ENCODE peak calls at places on chromosomes 4 and X, in ten cellular contexts. One of them, this sample, is unnamed.

GRCh38 chr4:142404191-142404611 is 441.9 kb downstream of the INPP4B start:
- DNase-seq in GM12892: no peak
- DNase-seq in Caco-2: no peak
- DNase-seq in GM23248: peak
- DNase-seq in C1 segment of cervical spinal cord: no peak
- DNase-seq in GM03348: peak
- DNase-seq in activated B cell treated with CpG ODN at 0.5 μM for 24 hours: no peak
- DNase-seq in anterior cingulate cortex: no peak
- DNase-seq in Right ventricle myocardium inferior: peak
- DNase-seq in MCF 10A: peak
- DNase-seq in this sample: peak

GRCh38 chr4:8741513-8742226 is 130.0 kb downstream of the HMX1 start:
- DNase-seq in activated B cell treated with CpG ODN at 0.5 μM for 24 hours: no peak
- DNase-seq in GM12892: no peak
- DNase-seq in Caco-2: no peak
- DNase-seq in MCF 10A: no peak
- DNase-seq in GM03348: no peak
- DNase-seq in GM23248: no peak
- DNase-seq in Right ventricle myocardium inferior: no peak
- DNase-seq in anterior cingulate cortex: no peak
- DNase-seq in C1 segment of cervical spinal cord: no peak
- DNase-seq in this sample: no peak

GRCh38 chrX:46805270-46805669 is 31.6 kb upstream of the RP2 start:
- DNase-seq in C1 segment of cervical spinal cord: no peak
- DNase-seq in anterior cingulate cortex: no peak
- DNase-seq in Right ventricle myocardium inferior: no peak
- DNase-seq in GM03348: no peak
- DNase-seq in MCF 10A: no peak
- DNase-seq in GM23248: no peak
- DNase-seq in Caco-2: no peak
- DNase-seq in GM12892: no peak
- DNase-seq in activated B cell treated with CpG ODN at 0.5 μM for 24 hours: no peak
- DNase-seq in this sample: no peak

GRCh38 chr4:174213734-174214101 is 69.7 kb downstream of the FBXO8 start:
- DNase-seq in C1 segment of cervical spinal cord: no peak
- DNase-seq in MCF 10A: no peak
- DNase-seq in activated B cell treated with CpG ODN at 0.5 μM for 24 hours: no peak
- DNase-seq in GM03348: peak
- DNase-seq in GM12892: no peak
- DNase-seq in anterior cingulate cortex: no peak
- DNase-seq in Caco-2: no peak
- DNase-seq in GM23248: no peak
- DNase-seq in Right ventricle myocardium inferior: no peak
- DNase-seq in this sample: no peak

GRCh38 chr4:126441173-126441810 is 1126.5 kb downstream of the FAT4 start:
- DNase-seq in GM23248: peak
- DNase-seq in C1 segment of cervical spinal cord: no peak
- DNase-seq in anterior cingulate cortex: no peak
- DNase-seq in Right ventricle myocardium inferior: no peak
- DNase-seq in activated B cell treated with CpG ODN at 0.5 μM for 24 hours: no peak
- DNase-seq in GM12892: no peak
- DNase-seq in Caco-2: no peak
- DNase-seq in MCF 10A: no peak
- DNase-seq in GM03348: peak
- DNase-seq in this sample: no peak

GRCh38 chr4:123564758-123565346 is 168.3 kb downstream of the SPRY1 start:
- DNase-seq in GM23248: peak
- DNase-seq in Right ventricle myocardium inferior: no peak
- DNase-seq in activated B cell treated with CpG ODN at 0.5 μM for 24 hours: no peak
- DNase-seq in MCF 10A: peak
- DNase-seq in GM12892: peak
- DNase-seq in GM03348: peak
- DNase-seq in Caco-2: peak
- DNase-seq in C1 segment of cervical spinal cord: no peak
- DNase-seq in anterior cingulate cortex: no peak
- DNase-seq in this sample: peak

GRCh38 chr4:56656346-56656643 is 24.8 kb downstream of the HOPX start:
- DNase-seq in GM23248: no peak
- DNase-seq in Caco-2: no peak
- DNase-seq in activated B cell treated with CpG ODN at 0.5 μM for 24 hours: no peak
- DNase-seq in GM12892: no peak
- DNase-seq in anterior cingulate cortex: no peak
- DNase-seq in Right ventricle myocardium inferior: no peak
- DNase-seq in MCF 10A: no peak
- DNase-seq in GM03348: peak
- DNase-seq in C1 segment of cervical spinal cord: no peak
- DNase-seq in this sample: no peak

GRCh38 chr4:182929296-182929695 is 12.1 kb upstream of the DCTD start:
- DNase-seq in GM23248: peak
- DNase-seq in anterior cingulate cortex: no peak
- DNase-seq in MCF 10A: no peak
- DNase-seq in GM12892: no peak
- DNase-seq in GM03348: peak
- DNase-seq in activated B cell treated with CpG ODN at 0.5 μM for 24 hours: no peak
- DNase-seq in Right ventricle myocardium inferior: no peak
- DNase-seq in Caco-2: no peak
- DNase-seq in C1 segment of cervical spinal cord: no peak
- DNase-seq in this sample: no peak

GRCh38 chr4:46386570-46386969 is 3.4 kb downstream of the GABRA2 start:
- DNase-seq in MCF 10A: peak
- DNase-seq in activated B cell treated with CpG ODN at 0.5 μM for 24 hours: no peak
- DNase-seq in GM23248: peak
- DNase-seq in GM03348: no peak
- DNase-seq in anterior cingulate cortex: peak
- DNase-seq in Right ventricle myocardium inferior: no peak
- DNase-seq in C1 segment of cervical spinal cord: no peak
- DNase-seq in GM12892: no peak
- DNase-seq in Caco-2: no peak
- DNase-seq in this sample: peak

GRCh38 chr4:153232768-153233167 is 28.5 kb downstream of the TRIM2 start:
- DNase-seq in MCF 10A: peak
- DNase-seq in GM12892: no peak
- DNase-seq in Caco-2: peak
- DNase-seq in C1 segment of cervical spinal cord: no peak
- DNase-seq in GM03348: no peak
- DNase-seq in activated B cell treated with CpG ODN at 0.5 μM for 24 hours: no peak
- DNase-seq in Right ventricle myocardium inferior: no peak
- DNase-seq in GM23248: peak
- DNase-seq in anterior cingulate cortex: no peak
- DNase-seq in this sample: peak

GRCh38 chr4:185128272-185129119 is 14.6 kb upstream of the SLC25A4 start:
- DNase-seq in GM23248: peak
- DNase-seq in GM12892: peak
- DNase-seq in Right ventricle myocardium inferior: peak
- DNase-seq in C1 segment of cervical spinal cord: no peak
- DNase-seq in anterior cingulate cortex: no peak
- DNase-seq in MCF 10A: no peak
- DNase-seq in activated B cell treated with CpG ODN at 0.5 μM for 24 hours: peak
- DNase-seq in Caco-2: no peak
- DNase-seq in GM03348: peak
- DNase-seq in this sample: peak

GRCh38 chr4:106676173-106676921 is 307.8 kb upstream of the GIMD1 start:
- DNase-seq in Right ventricle myocardium inferior: no peak
- DNase-seq in activated B cell treated with CpG ODN at 0.5 μM for 24 hours: no peak
- DNase-seq in GM03348: peak
- DNase-seq in GM12892: no peak
- DNase-seq in C1 segment of cervical spinal cord: no peak
- DNase-seq in GM23248: peak
- DNase-seq in MCF 10A: peak
- DNase-seq in Caco-2: no peak
- DNase-seq in anterior cingulate cortex: no peak
- DNase-seq in this sample: no peak

GRCh38 chr4:42483426-42484379 is 86.4 kb downstream of the SHISA3 start:
- DNase-seq in C1 segment of cervical spinal cord: no peak
- DNase-seq in Caco-2: no peak
- DNase-seq in GM12892: no peak
- DNase-seq in activated B cell treated with CpG ODN at 0.5 μM for 24 hours: no peak
- DNase-seq in Right ventricle myocardium inferior: no peak
- DNase-seq in GM03348: peak
- DNase-seq in MCF 10A: no peak
- DNase-seq in GM23248: peak
- DNase-seq in anterior cingulate cortex: no peak
- DNase-seq in this sample: no peak

GRCh38 chr4:4456351-4456750 is 69.4 kb downstream of the NSG1 start:
- DNase-seq in activated B cell treated with CpG ODN at 0.5 μM for 24 hours: no peak
- DNase-seq in Caco-2: no peak
- DNase-seq in C1 segment of cervical spinal cord: no peak
- DNase-seq in Right ventricle myocardium inferior: no peak
- DNase-seq in MCF 10A: peak
- DNase-seq in GM23248: peak
- DNase-seq in anterior cingulate cortex: no peak
- DNase-seq in GM03348: no peak
- DNase-seq in GM12892: no peak
- DNase-seq in this sample: no peak

GRCh38 chrX:40127052-40127451 is 29.3 kb upstream of the BCOR start:
- DNase-seq in C1 segment of cervical spinal cord: no peak
- DNase-seq in GM12892: no peak
- DNase-seq in activated B cell treated with CpG ODN at 0.5 μM for 24 hours: no peak
- DNase-seq in Caco-2: no peak
- DNase-seq in MCF 10A: no peak
- DNase-seq in anterior cingulate cortex: no peak
- DNase-seq in Right ventricle myocardium inferior: no peak
- DNase-seq in GM23248: peak
- DNase-seq in GM03348: no peak
- DNase-seq in this sample: no peak

GRCh38 chrX:2595258-2595657 is 94.5 kb upstream of the DHRSX start:
- DNase-seq in Right ventricle myocardium inferior: no peak
- DNase-seq in MCF 10A: peak
- DNase-seq in activated B cell treated with CpG ODN at 0.5 μM for 24 hours: no peak
- DNase-seq in Caco-2: no peak
- DNase-seq in anterior cingulate cortex: no peak
- DNase-seq in GM12892: no peak
- DNase-seq in GM23248: peak
- DNase-seq in C1 segment of cervical spinal cord: no peak
- DNase-seq in GM03348: peak
- DNase-seq in this sample: no peak

GRCh38 chr4:173334891-173335754 is 965 bp upstream of the HMGB2 start:
- DNase-seq in GM03348: peak
- DNase-seq in GM12892: peak
- DNase-seq in C1 segment of cervical spinal cord: no peak
- DNase-seq in GM23248: peak
- DNase-seq in Right ventricle myocardium inferior: peak
- DNase-seq in MCF 10A: peak
- DNase-seq in anterior cingulate cortex: peak
- DNase-seq in activated B cell treated with CpG ODN at 0.5 μM for 24 hours: no peak
- DNase-seq in Caco-2: peak
- DNase-seq in this sample: peak

GRCh38 chr4:77844363-77844762 is 18.3 kb upstream of the MRPL1 start:
- DNase-seq in activated B cell treated with CpG ODN at 0.5 μM for 24 hours: no peak
- DNase-seq in GM23248: no peak
- DNase-seq in MCF 10A: no peak
- DNase-seq in GM12892: no peak
- DNase-seq in anterior cingulate cortex: no peak
- DNase-seq in C1 segment of cervical spinal cord: no peak
- DNase-seq in Caco-2: no peak
- DNase-seq in GM03348: no peak
- DNase-seq in Right ventricle myocardium inferior: no peak
- DNase-seq in this sample: no peak

GRCh38 chrX:43822015-43822414 is 60.2 kb downstream of the MAOB start:
- DNase-seq in Right ventricle myocardium inferior: no peak
- DNase-seq in activated B cell treated with CpG ODN at 0.5 μM for 24 hours: no peak
- DNase-seq in GM12892: no peak
- DNase-seq in MCF 10A: peak
- DNase-seq in anterior cingulate cortex: no peak
- DNase-seq in C1 segment of cervical spinal cord: no peak
- DNase-seq in GM23248: peak
- DNase-seq in Caco-2: no peak
- DNase-seq in GM03348: peak
- DNase-seq in this sample: no peak

GRCh38 chr4:153684182-153685073 is at the start of gene TLR2:
- DNase-seq in C1 segment of cervical spinal cord: peak
- DNase-seq in GM23248: peak
- DNase-seq in MCF 10A: no peak
- DNase-seq in Right ventricle myocardium inferior: peak
- DNase-seq in GM12892: peak
- DNase-seq in GM03348: peak
- DNase-seq in activated B cell treated with CpG ODN at 0.5 μM for 24 hours: peak
- DNase-seq in Caco-2: peak
- DNase-seq in anterior cingulate cortex: no peak
- DNase-seq in this sample: peak

GRCh38 chr4:90889171-90889570 is 762.0 kb downstream of the CCSER1 start:
- DNase-seq in C1 segment of cervical spinal cord: no peak
- DNase-seq in Right ventricle myocardium inferior: no peak
- DNase-seq in activated B cell treated with CpG ODN at 0.5 μM for 24 hours: no peak
- DNase-seq in GM03348: no peak
- DNase-seq in MCF 10A: peak
- DNase-seq in GM12892: no peak
- DNase-seq in Caco-2: no peak
- DNase-seq in anterior cingulate cortex: no peak
- DNase-seq in GM23248: no peak
- DNase-seq in this sample: no peak

GRCh38 chr4:161256716-161257115 is 907.1 kb downstream of the FSTL5 start:
- DNase-seq in C1 segment of cervical spinal cord: no peak
- DNase-seq in GM12892: no peak
- DNase-seq in activated B cell treated with CpG ODN at 0.5 μM for 24 hours: no peak
- DNase-seq in GM03348: no peak
- DNase-seq in GM23248: peak
- DNase-seq in Caco-2: no peak
- DNase-seq in Right ventricle myocardium inferior: no peak
- DNase-seq in anterior cingulate cortex: no peak
- DNase-seq in MCF 10A: peak
- DNase-seq in this sample: peak

GRCh38 chr4:102139132-102139573 is 206.1 kb downstream of the SLC39A8 start:
- DNase-seq in anterior cingulate cortex: no peak
- DNase-seq in C1 segment of cervical spinal cord: no peak
- DNase-seq in GM12892: no peak
- DNase-seq in GM03348: peak
- DNase-seq in activated B cell treated with CpG ODN at 0.5 μM for 24 hours: no peak
- DNase-seq in Right ventricle myocardium inferior: no peak
- DNase-seq in Caco-2: no peak
- DNase-seq in GM23248: peak
- DNase-seq in MCF 10A: peak
- DNase-seq in this sample: no peak

GRCh38 chr4:118783887-118784286 is 52.0 kb downstream of the SEC24D start:
- DNase-seq in anterior cingulate cortex: no peak
- DNase-seq in Caco-2: no peak
- DNase-seq in GM23248: peak
- DNase-seq in MCF 10A: peak
- DNase-seq in activated B cell treated with CpG ODN at 0.5 μM for 24 hours: no peak
- DNase-seq in GM03348: no peak
- DNase-seq in C1 segment of cervical spinal cord: no peak
- DNase-seq in GM12892: no peak
- DNase-seq in Right ventricle myocardium inferior: no peak
- DNase-seq in this sample: no peak

GRCh38 chrX:103999234-103999633 is 14.3 kb downstream of the H2BW1 start:
- DNase-seq in Caco-2: no peak
- DNase-seq in activated B cell treated with CpG ODN at 0.5 μM for 24 hours: no peak
- DNase-seq in MCF 10A: no peak
- DNase-seq in Right ventricle myocardium inferior: no peak
- DNase-seq in GM23248: no peak
- DNase-seq in GM03348: no peak
- DNase-seq in C1 segment of cervical spinal cord: no peak
- DNase-seq in anterior cingulate cortex: no peak
- DNase-seq in GM12892: no peak
- DNase-seq in this sample: no peak

GRCh38 chrX:33416273-33416805 is 205.0 kb upstream of the DMD start:
- DNase-seq in C1 segment of cervical spinal cord: no peak
- DNase-seq in GM03348: no peak
- DNase-seq in Caco-2: no peak
- DNase-seq in GM23248: no peak
- DNase-seq in MCF 10A: no peak
- DNase-seq in Right ventricle myocardium inferior: no peak
- DNase-seq in activated B cell treated with CpG ODN at 0.5 μM for 24 hours: no peak
- DNase-seq in anterior cingulate cortex: no peak
- DNase-seq in GM12892: no peak
- DNase-seq in this sample: no peak

GRCh38 chr4:160403066-160403465 is 1300.2 kb downstream of the RAPGEF2 start:
- DNase-seq in MCF 10A: no peak
- DNase-seq in Right ventricle myocardium inferior: no peak
- DNase-seq in GM23248: no peak
- DNase-seq in C1 segment of cervical spinal cord: no peak
- DNase-seq in GM03348: no peak
- DNase-seq in GM12892: no peak
- DNase-seq in activated B cell treated with CpG ODN at 0.5 μM for 24 hours: no peak
- DNase-seq in anterior cingulate cortex: no peak
- DNase-seq in Caco-2: no peak
- DNase-seq in this sample: no peak

GRCh38 chrX:29662759-29663503 is 552.4 kb upstream of the MAGEB2 start:
- DNase-seq in GM23248: peak
- DNase-seq in MCF 10A: peak
- DNase-seq in Caco-2: peak
- DNase-seq in activated B cell treated with CpG ODN at 0.5 μM for 24 hours: no peak
- DNase-seq in anterior cingulate cortex: no peak
- DNase-seq in Right ventricle myocardium inferior: no peak
- DNase-seq in C1 segment of cervical spinal cord: no peak
- DNase-seq in GM03348: peak
- DNase-seq in GM12892: no peak
- DNase-seq in this sample: peak

This sample was measured in DMS53.